ENCODE peak calls at places on chromosomes 5 and 9, in four cellular contexts. L is GM12865, I is pons, G is non-pigmented ciliary epithelial cell. Y is an unnamed sample.

GRCh38 chr5:68745459-68745858 is 348.4 kb upstream of the SLC30A5 start:
- DNase-seq in L (peak; percentile 21), I (peak; percentile 29), G (no peak), Y (no peak)

GRCh38 chr9:1200847-1201251 is 150.7 kb downstream of the DMRT2 start:
- DNase-seq in L (no peak), I (no peak), G (no peak), Y (no peak)

GRCh38 chr5:111447822-111448221 is 64.5 kb downstream of the STARD4 start:
- DNase-seq in L (no peak), I (no peak), G (no peak), Y (no peak)

GRCh38 chr5:78504726-78505431 is 143.7 kb downstream of the LHFPL2 start:
- DNase-seq in L (no peak), I (peak; percentile 92), G (peak; percentile 96), Y (no peak)

GRCh38 chr9:133597316-133597957 is 11.8 kb downstream of the FAM163B start:
- DNase-seq in L (no peak), I (no peak), G (no peak), Y (no peak)

GRCh38 chr5:125349432-125349831 is 603.0 kb upstream of the ZNF608 start:
- DNase-seq in L (no peak), I (peak; percentile 83), G (no peak), Y (no peak)

GRCh38 chr5:102772273-102772672 is 17.2 kb downstream of the PAM start:
- DNase-seq in L (no peak), I (no peak), G (no peak), Y (no peak)

GRCh38 chr9:110115868-110116542 is 92.0 kb downstream of the C9orf152 start:
- DNase-seq in L (no peak), I (no peak), G (no peak), Y (no peak)

GRCh38 chr5:32545102-32545847 is 40.1 kb upstream of the SUB1 start:
- DNase-seq in L (no peak), I (no peak), G (no peak), Y (no peak)

GRCh38 chr5:157343842-157344790 is 78.2 kb downstream of the CYFIP2 start:
- DNase-seq in L (peak; percentile 36), I (no peak), G (no peak), Y (no peak)

GRCh38 chr5:148733601-148734438 is 79.5 kb upstream of the HTR4 start:
- DNase-seq in L (peak; percentile 84), I (peak; percentile 90), G (peak; percentile 55), Y (peak; percentile 22)

GRCh38 chr9:6049798-6050197 is 34.4 kb upstream of the RANBP6 start:
- DNase-seq in L (peak; percentile 82), I (no peak), G (no peak), Y (peak; percentile 48)

GRCh38 chr5:96601811-96602244 is 60.3 kb upstream of the CAST start:
- DNase-seq in L (peak; percentile 79), I (peak; percentile 79), G (no peak), Y (peak; percentile 6)

GRCh38 chr5:35031276-35031675 is 16.5 kb downstream of the AGXT2 start:
- DNase-seq in L (no peak), I (no peak), G (no peak), Y (no peak)

GRCh38 chr9:103078581-103078980 is 83.4 kb downstream of the CYLC2 start:
- DNase-seq in L (no peak), I (no peak), G (no peak), Y (no peak)

GRCh38 chr5:133738271-133738670 is 125.9 kb upstream of the FSTL4 start:
- DNase-seq in L (no peak), I (no peak), G (no peak), Y (no peak)

GRCh38 chr5:114018178-114018577 is 343.7 kb upstream of the KCNN2 start:
- DNase-seq in L (no peak), I (peak; percentile 81), G (no peak), Y (no peak)

GRCh38 chr5:58187473-58188286 is 272.2 kb downstream of the PLK2 start:
- DNase-seq in L (no peak), I (no peak), G (no peak), Y (no peak)

GRCh38 chr5:158154226-158155005 is 295.5 kb upstream of the CLINT1 start:
- DNase-seq in L (no peak), I (no peak), G (peak; percentile 78), Y (no peak)

GRCh38 chr5:55749387-55749786 is 11.5 kb downstream of the DDX4 start:
- DNase-seq in L (no peak), I (no peak), G (no peak), Y (no peak)

GRCh38 chr5:158123595-158123994 is 264.6 kb upstream of the CLINT1 start:
- DNase-seq in L (no peak), I (no peak), G (no peak), Y (no peak)

GRCh38 chr5:173629628-173630027 is 13.2 kb upstream of the BOD1 start:
- DNase-seq in L (peak; percentile 46), I (no peak), G (no peak), Y (peak; percentile 24)

GRCh38 chr9:123652416-123652815 is 277.5 kb downstream of the DENND1A start:
- DNase-seq in L (no peak), I (no peak), G (no peak), Y (no peak)

GRCh38 chr5:77015938-77016569 is 14.2 kb upstream of the AGGF1 start:
- DNase-seq in L (peak; percentile 62), I (peak; percentile 93), G (peak; percentile 47), Y (no peak)

GRCh38 chr5:168471785-168472184 is 14.5 kb upstream of the RARS1 start:
- DNase-seq in L (no peak), I (no peak), G (no peak), Y (no peak)

GRCh38 chr9:83384214-83384613 is 154.0 kb downstream of the FRMD3 start:
- DNase-seq in L (no peak), I (peak; percentile 13), G (no peak), Y (no peak)

GRCh38 chr9:120911295-120911843 is 15.2 kb downstream of the TRAF1 start:
- DNase-seq in L (no peak), I (no peak), G (no peak), Y (no peak)

GRCh38 chr5:96968074-96968473 is 32.2 kb downstream of the LNPEP start:
- DNase-seq in L (no peak), I (no peak), G (no peak), Y (no peak)

GRCh38 chr9:119768266-119768665 is 399.0 kb upstream of the BRINP1 start:
- DNase-seq in L (no peak), I (no peak), G (no peak), Y (no peak)

GRCh38 chr5:156375895-156376495 is 49.0 kb downstream of the SGCD start:
- DNase-seq in L (peak; percentile 37), I (no peak), G (no peak), Y (peak; percentile 32)

GRCh38 chr9:84991506-84991855 is 322.0 kb downstream of the NTRK2 start:
- DNase-seq in L (no peak), I (peak; percentile 67), G (no peak), Y (no peak)

GRCh38 chr5:5270958-5271605 is 131.0 kb downstream of the ADAMTS16 start:
- DNase-seq in L (no peak), I (no peak), G (no peak), Y (no peak)

GRCh38 chr9:89477811-89478583 is 19.9 kb downstream of the SEMA4D start:
- DNase-seq in L (peak; percentile 47), I (no peak), G (peak; percentile 22), Y (no peak)

GRCh38 chr5:93674138-93674537 is 67.3 kb downstream of the POU5F2 start:
- DNase-seq in L (no peak), I (no peak), G (no peak), Y (no peak)

GRCh38 chr5:171721469-171721868 is 64.1 kb upstream of the SMIM23 start:
- DNase-seq in L (no peak), I (peak; percentile 24), G (no peak), Y (no peak)

GRCh38 chr5:9698849-9699240 is 68.7 kb upstream of the TAS2R1 start:
- DNase-seq in L (no peak), I (no peak), G (no peak), Y (no peak)

Y was measured in GM06990.